ENCODE peak calls at places on chromosomes 16 and 17, in nine cellular contexts. One of them, this sample, is unnamed.

GRCh38 chr16:30983898-30984610 is 953 bp upstream of the HSD3B7 start:
- DNase-seq in bronchial epithelial cell: no peak
- DNase-seq in left ventricle myocardium inferior: no peak
- DNase-seq in foreskin fibroblast: no peak
- DNase-seq in prostate gland: no peak
- DNase-seq in lower leg skin: no peak
- DNase-seq in brain microvascular endothelial cell: no peak
- DNase-seq in epithelial cell of esophagus: no peak
- DNase-seq in esophagus squamous epithelium: no peak
- DNase-seq in this sample: no peak

GRCh38 chr16:1474471-1474795 is 395 bp downstream of the CLCN7 start:
- DNase-seq in bronchial epithelial cell: no peak
- DNase-seq in left ventricle myocardium inferior: no peak
- DNase-seq in foreskin fibroblast: peak
- DNase-seq in prostate gland: no peak
- DNase-seq in lower leg skin: no peak
- DNase-seq in brain microvascular endothelial cell: no peak
- DNase-seq in epithelial cell of esophagus: no peak
- DNase-seq in esophagus squamous epithelium: no peak
- DNase-seq in this sample: no peak

GRCh38 chr16:63050391-63050790 is 1014.2 kb upstream of the CDH8 start:
- DNase-seq in bronchial epithelial cell: no peak
- DNase-seq in left ventricle myocardium inferior: no peak
- DNase-seq in foreskin fibroblast: no peak
- DNase-seq in prostate gland: no peak
- DNase-seq in lower leg skin: no peak
- DNase-seq in brain microvascular endothelial cell: no peak
- DNase-seq in epithelial cell of esophagus: no peak
- DNase-seq in esophagus squamous epithelium: no peak
- DNase-seq in this sample: no peak

GRCh38 chr17:72948115-72948514 is 144.4 kb downstream of the SLC39A11 start:
- DNase-seq in bronchial epithelial cell: no peak
- DNase-seq in left ventricle myocardium inferior: no peak
- DNase-seq in foreskin fibroblast: no peak
- DNase-seq in prostate gland: no peak
- DNase-seq in lower leg skin: no peak
- DNase-seq in brain microvascular endothelial cell: no peak
- DNase-seq in epithelial cell of esophagus: no peak
- DNase-seq in esophagus squamous epithelium: no peak
- DNase-seq in this sample: no peak

GRCh38 chr16:49282690-49283375 is 1.2 kb upstream of the CBLN1 start:
- DNase-seq in bronchial epithelial cell: no peak
- DNase-seq in left ventricle myocardium inferior: no peak
- DNase-seq in foreskin fibroblast: no peak
- DNase-seq in prostate gland: no peak
- DNase-seq in lower leg skin: no peak
- DNase-seq in brain microvascular endothelial cell: no peak
- DNase-seq in epithelial cell of esophagus: no peak
- DNase-seq in esophagus squamous epithelium: no peak
- DNase-seq in this sample: no peak

GRCh38 chr17:76659928-76660614 is 16.5 kb upstream of the ST6GALNAC1 start:
- DNase-seq in bronchial epithelial cell: peak
- DNase-seq in left ventricle myocardium inferior: no peak
- DNase-seq in foreskin fibroblast: no peak
- DNase-seq in prostate gland: no peak
- DNase-seq in lower leg skin: no peak
- DNase-seq in brain microvascular endothelial cell: no peak
- DNase-seq in epithelial cell of esophagus: peak
- DNase-seq in esophagus squamous epithelium: no peak
- DNase-seq in this sample: no peak

GRCh38 chr16:69095179-69095578 is 10.3 kb upstream of the HAS3 start:
- DNase-seq in bronchial epithelial cell: no peak
- DNase-seq in left ventricle myocardium inferior: no peak
- DNase-seq in foreskin fibroblast: no peak
- DNase-seq in prostate gland: no peak
- DNase-seq in lower leg skin: no peak
- DNase-seq in brain microvascular endothelial cell: no peak
- DNase-seq in epithelial cell of esophagus: no peak
- DNase-seq in esophagus squamous epithelium: no peak
- DNase-seq in this sample: no peak

GRCh38 chr17:82832411-82832810 is 7.4 kb downstream of the ZNF750 start:
- DNase-seq in bronchial epithelial cell: no peak
- DNase-seq in left ventricle myocardium inferior: no peak
- DNase-seq in foreskin fibroblast: no peak
- DNase-seq in prostate gland: no peak
- DNase-seq in lower leg skin: no peak
- DNase-seq in brain microvascular endothelial cell: no peak
- DNase-seq in epithelial cell of esophagus: no peak
- DNase-seq in esophagus squamous epithelium: no peak
- DNase-seq in this sample: no peak

GRCh38 chr16:66926171-66926570 is 836 bp upstream of the RRAD start:
- DNase-seq in bronchial epithelial cell: no peak
- DNase-seq in left ventricle myocardium inferior: peak
- DNase-seq in foreskin fibroblast: peak
- DNase-seq in prostate gland: no peak
- DNase-seq in lower leg skin: no peak
- DNase-seq in brain microvascular endothelial cell: no peak
- DNase-seq in epithelial cell of esophagus: no peak
- DNase-seq in esophagus squamous epithelium: no peak
- DNase-seq in this sample: no peak

GRCh38 chr16:66923247-66923851 is 2.0 kb downstream of the RRAD start:
- DNase-seq in bronchial epithelial cell: no peak
- DNase-seq in left ventricle myocardium inferior: peak
- DNase-seq in foreskin fibroblast: no peak
- DNase-seq in prostate gland: no peak
- DNase-seq in lower leg skin: no peak
- DNase-seq in brain microvascular endothelial cell: peak
- DNase-seq in epithelial cell of esophagus: no peak
- DNase-seq in esophagus squamous epithelium: no peak
- DNase-seq in this sample: peak

GRCh38 chr16:66923866-66924265 is 1.5 kb downstream of the RRAD start:
- DNase-seq in bronchial epithelial cell: no peak
- DNase-seq in left ventricle myocardium inferior: no peak
- DNase-seq in foreskin fibroblast: no peak
- DNase-seq in prostate gland: no peak
- DNase-seq in lower leg skin: no peak
- DNase-seq in brain microvascular endothelial cell: no peak
- DNase-seq in epithelial cell of esophagus: no peak
- DNase-seq in esophagus squamous epithelium: no peak
- DNase-seq in this sample: no peak

GRCh38 chr16:66925322-66925840 is at the start of gene RRAD:
- DNase-seq in bronchial epithelial cell: no peak
- DNase-seq in left ventricle myocardium inferior: peak
- DNase-seq in foreskin fibroblast: peak
- DNase-seq in prostate gland: no peak
- DNase-seq in lower leg skin: no peak
- DNase-seq in brain microvascular endothelial cell: peak
- DNase-seq in epithelial cell of esophagus: no peak
- DNase-seq in esophagus squamous epithelium: no peak
- DNase-seq in this sample: peak

DNA sequence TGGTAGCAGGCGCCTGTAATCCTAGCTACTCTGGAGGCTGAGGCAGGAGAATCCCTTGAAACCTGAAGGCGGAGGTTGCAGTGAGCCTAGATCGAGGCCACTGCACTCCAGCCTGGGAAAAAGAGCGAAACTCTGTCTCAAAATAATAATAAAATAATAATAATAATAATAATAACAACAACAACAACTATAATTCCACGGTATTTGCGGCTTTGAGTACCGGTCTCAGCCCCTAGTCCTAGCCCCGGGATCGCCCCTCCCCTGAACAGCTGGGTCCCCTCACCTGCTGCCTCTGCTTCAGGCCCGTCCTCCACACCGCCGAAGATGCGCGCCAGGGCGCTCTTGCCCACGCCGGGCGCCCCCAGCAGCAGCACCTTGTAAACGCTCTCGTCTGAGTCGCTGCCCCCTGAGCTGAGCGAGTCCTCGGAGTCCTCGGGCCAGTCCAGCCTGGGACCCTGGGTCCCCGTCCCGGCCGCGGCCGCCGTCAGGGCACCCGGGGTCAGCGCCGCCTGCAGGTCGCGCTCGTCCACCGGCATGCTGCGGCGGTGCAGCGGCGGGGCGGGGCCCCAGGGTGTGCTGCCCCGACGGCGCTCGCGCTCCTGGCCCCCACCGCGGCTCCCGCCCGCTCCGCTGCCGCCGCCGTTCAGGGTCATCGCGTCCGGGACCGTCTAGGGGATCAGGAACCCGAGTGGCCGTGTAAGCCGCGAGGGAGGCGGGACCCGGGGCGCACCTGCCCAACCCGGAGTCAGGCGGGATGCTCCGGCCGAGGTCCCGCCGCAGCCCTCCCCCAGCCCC is 611 bp downstream of the RRAD start:
- DNase-seq in bronchial epithelial cell: no peak
- DNase-seq in left ventricle myocardium inferior: peak
- DNase-seq in foreskin fibroblast: peak
- DNase-seq in prostate gland: no peak
- DNase-seq in lower leg skin: no peak
- DNase-seq in brain microvascular endothelial cell: no peak
- DNase-seq in epithelial cell of esophagus: no peak
- DNase-seq in esophagus squamous epithelium: no peak
- DNase-seq in this sample: no peak
- H3K4me3 ChIP-seq in bronchial epithelial cell: peak
- H3K4me3 ChIP-seq in left ventricle myocardium inferior: peak
- H3K4me3 ChIP-seq in foreskin fibroblast: peak
- H3K4me3 ChIP-seq in prostate gland: peak
- H3K4me3 ChIP-seq in lower leg skin: no peak
- H3K4me3 ChIP-seq in brain microvascular endothelial cell: peak
- H3K4me3 ChIP-seq in epithelial cell of esophagus: peak
- H3K4me3 ChIP-seq in esophagus squamous epithelium: peak
- H3K4me3 ChIP-seq in this sample: peak

DNA sequence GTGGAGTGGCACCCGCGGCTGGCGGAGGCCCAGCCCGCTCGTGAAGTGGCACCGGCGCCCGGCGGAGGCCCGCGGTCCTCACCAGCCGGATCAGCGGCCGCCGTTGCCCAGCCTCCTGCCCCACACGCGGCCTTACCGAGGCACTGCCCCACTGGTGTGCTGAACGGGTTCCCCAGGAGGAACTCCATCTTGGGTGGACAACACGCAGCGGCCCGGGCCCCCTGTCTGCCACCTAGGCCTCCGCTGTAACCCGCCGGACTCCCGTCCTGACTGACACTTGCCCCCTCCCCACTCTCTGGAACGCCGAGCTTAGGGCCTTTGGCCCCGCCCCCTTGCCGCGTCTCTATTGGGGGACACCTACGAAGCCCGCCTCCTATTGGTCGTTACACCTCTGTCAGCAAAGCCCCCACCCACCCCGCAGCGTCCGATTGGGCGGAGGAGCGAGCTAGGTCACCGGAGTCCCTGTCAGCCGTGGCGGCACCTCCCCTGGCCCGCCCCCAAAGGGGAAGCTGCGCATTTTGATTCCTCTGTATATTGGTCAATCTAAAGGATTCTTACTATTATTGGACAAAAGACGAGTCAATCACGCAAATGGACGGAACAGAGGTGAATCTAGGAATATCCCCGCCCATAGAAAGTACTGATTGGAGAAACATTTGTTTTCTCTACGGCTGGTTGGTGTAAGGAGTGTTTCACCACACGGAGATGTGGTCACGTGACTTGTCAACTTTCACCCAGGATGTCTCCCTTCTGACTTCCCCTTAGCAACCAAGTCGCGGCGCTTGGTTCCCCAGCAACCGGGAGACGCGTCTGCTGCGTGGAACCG is at the start of the genes DRC3 and TOM1L2:
- DNase-seq in bronchial epithelial cell: peak
- DNase-seq in left ventricle myocardium inferior: peak
- DNase-seq in foreskin fibroblast: peak
- DNase-seq in prostate gland: peak
- DNase-seq in lower leg skin: peak
- DNase-seq in brain microvascular endothelial cell: peak
- DNase-seq in epithelial cell of esophagus: peak
- DNase-seq in esophagus squamous epithelium: peak
- DNase-seq in this sample: peak
- TF ChIP-seq CTCF in bronchial epithelial cell: no peak
- TF ChIP-seq CTCF in left ventricle myocardium inferior: peak
- TF ChIP-seq CTCF in foreskin fibroblast: no peak
- TF ChIP-seq CTCF in prostate gland: peak
- TF ChIP-seq CTCF in lower leg skin: no peak
- TF ChIP-seq CTCF in brain microvascular endothelial cell: no peak
- TF ChIP-seq CTCF in epithelial cell of esophagus: no peak
- TF ChIP-seq CTCF in esophagus squamous epithelium: peak
- TF ChIP-seq CTCF in this sample: no peak

DNA sequence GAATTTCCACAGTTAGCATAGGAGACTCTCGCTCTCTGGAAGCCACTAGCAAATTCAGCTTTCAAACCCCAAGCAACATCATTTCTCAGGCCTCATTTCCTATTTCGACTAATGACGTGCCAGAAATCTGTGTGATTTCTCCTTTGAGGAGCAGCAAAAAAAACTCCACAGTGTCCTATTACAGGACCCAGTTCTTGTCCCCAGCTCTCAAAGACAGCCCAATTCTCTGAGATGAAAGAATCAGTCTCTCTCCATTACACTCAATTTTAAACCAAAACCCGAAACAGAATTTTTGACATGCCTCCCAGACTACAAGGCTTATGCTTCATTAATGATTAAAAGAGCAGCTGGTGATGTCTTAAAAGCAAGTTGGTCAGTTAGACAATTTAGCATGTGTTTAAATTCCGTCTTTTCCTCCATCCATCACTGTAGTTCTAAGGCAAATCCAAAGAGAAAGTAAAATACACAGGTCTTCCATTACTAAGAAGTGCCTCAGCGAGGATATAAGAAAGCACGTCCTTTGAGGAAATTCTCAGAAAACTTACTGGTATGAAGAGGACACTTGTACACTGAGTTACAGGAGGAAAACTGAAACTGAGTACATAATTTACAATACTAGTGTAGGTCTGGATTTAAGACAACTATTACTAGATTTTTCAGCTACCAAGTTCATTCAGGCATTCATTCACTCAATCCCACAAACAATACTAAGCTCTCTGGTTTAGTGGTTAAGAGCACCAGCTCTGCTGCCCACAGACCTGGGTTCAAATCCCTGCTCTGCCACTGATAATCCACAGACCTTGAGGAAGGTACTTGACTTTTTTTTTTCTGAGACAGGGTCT is 12.5 kb downstream of the TOM1L2 start:
- DNase-seq in bronchial epithelial cell: no peak
- DNase-seq in left ventricle myocardium inferior: no peak
- DNase-seq in foreskin fibroblast: peak
- DNase-seq in prostate gland: no peak
- DNase-seq in lower leg skin: no peak
- DNase-seq in brain microvascular endothelial cell: no peak
- DNase-seq in epithelial cell of esophagus: no peak
- DNase-seq in esophagus squamous epithelium: no peak
- DNase-seq in this sample: peak
- H3K4me3 ChIP-seq in bronchial epithelial cell: no peak
- H3K4me3 ChIP-seq in left ventricle myocardium inferior: peak
- H3K4me3 ChIP-seq in foreskin fibroblast: peak
- H3K4me3 ChIP-seq in prostate gland: no peak
- H3K4me3 ChIP-seq in lower leg skin: no peak
- H3K4me3 ChIP-seq in brain microvascular endothelial cell: no peak
- H3K4me3 ChIP-seq in epithelial cell of esophagus: no peak
- H3K4me3 ChIP-seq in esophagus squamous epithelium: peak
- H3K4me3 ChIP-seq in this sample: no peak

DNA sequence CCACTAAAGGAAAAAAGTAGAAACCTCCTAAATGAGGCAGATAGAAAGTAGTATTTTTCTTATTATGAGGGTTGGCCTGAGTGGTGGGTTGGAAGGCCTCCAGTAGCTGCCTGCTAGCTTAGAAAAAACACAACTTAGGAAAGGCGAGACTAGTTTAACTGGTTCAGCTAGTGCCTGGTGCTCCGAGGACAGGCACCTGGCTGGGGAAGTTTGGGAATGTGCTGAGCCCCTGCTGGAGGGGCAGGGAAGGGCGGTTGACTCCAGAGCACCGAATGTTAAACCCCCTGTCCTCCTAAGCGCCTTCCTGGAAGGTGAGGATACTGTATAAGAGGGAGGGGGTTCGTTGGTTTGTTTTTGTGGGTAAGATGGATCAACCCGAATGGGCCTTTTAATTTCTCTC is 19.9 kb downstream of the LDHD start:
- DNase-seq in bronchial epithelial cell: peak
- DNase-seq in left ventricle myocardium inferior: no peak
- DNase-seq in foreskin fibroblast: no peak
- DNase-seq in prostate gland: peak
- DNase-seq in lower leg skin: no peak
- DNase-seq in brain microvascular endothelial cell: no peak
- DNase-seq in epithelial cell of esophagus: peak
- DNase-seq in esophagus squamous epithelium: no peak
- DNase-seq in this sample: no peak
- TF ChIP-seq CTCF in bronchial epithelial cell: peak
- TF ChIP-seq CTCF in left ventricle myocardium inferior: no peak
- TF ChIP-seq CTCF in foreskin fibroblast: peak
- TF ChIP-seq CTCF in prostate gland: peak
- TF ChIP-seq CTCF in lower leg skin: no peak
- TF ChIP-seq CTCF in brain microvascular endothelial cell: peak
- TF ChIP-seq CTCF in epithelial cell of esophagus: peak
- TF ChIP-seq CTCF in esophagus squamous epithelium: peak
- TF ChIP-seq CTCF in this sample: peak